ENCODE peak calls at places on chromosomes 16 and 17, in ten cellular contexts. F is GM12865; I is NCI-H510A treated with DMSO at 0.1 percent for 48 hours; U is left colon; L is ACHN; T is omental fat pad; Q is NB4; M is brain microvascular endothelial cell; P is hepatic stellate cell; S is stimulated activated CD4-positive, alpha-beta T cell treated with anti-CD3 and anti-CD28 coated beads, Interleukin-1b, Interleukin-23, amount 100 ng/mL, for 1 hour. A is an unnamed sample.

GRCh38 chr17:31696184-31696602 is 162.9 kb downstream of the COPRS start:
- DNase-seq in Q (no peak), F (no peak), S (no peak), L (no peak), U (peak; percentile 76), M (peak; percentile 53), I (no peak), P (peak; percentile 89), T (no peak), A (peak; percentile 95)

GRCh38 chr17:681738-682137 is 32.9 kb downstream of the VPS53 start:
- DNase-seq in I (no peak), U (no peak), L (no peak), F (no peak), M (peak; percentile 81), P (peak; percentile 81), T (no peak), Q (no peak), S (no peak), A (no peak)

GRCh38 chr16:84660973-84661372 is 12.7 kb downstream of the KLHL36 start:
- DNase-seq in P (no peak), U (no peak), Q (no peak), L (no peak), I (no peak), F (no peak), T (no peak), S (no peak), M (no peak), A (peak; percentile 19)

GRCh38 chr17:27379863-27380533 is 76.2 kb upstream of the KSR1 start:
- DNase-seq in Q (no peak), M (peak; percentile 43), T (no peak), L (peak; percentile 45), F (no peak), S (no peak), I (no peak), U (peak; percentile 43), P (peak; percentile 63), A (peak; percentile 73)

GRCh38 chr16:67661864-67662652 is 1.3 kb downstream of the PARD6A start:
- DNase-seq in P (no peak), U (peak; percentile 27), M (no peak), S (no peak), L (no peak), T (no peak), Q (no peak), F (no peak), I (no peak), A (no peak)

GRCh38 chr17:68509151-68510057 is 2.8 kb upstream of the PRKAR1A start:
- DNase-seq in S (no peak), P (no peak), T (no peak), I (peak; percentile 97), F (peak; percentile 55), L (no peak), Q (peak; percentile 75), M (no peak), U (peak; percentile 66), A (no peak)

GRCh38 chr16:11302977-11303376 is 21.8 kb upstream of the PRM1 start:
- DNase-seq in Q (no peak), M (no peak), F (no peak), U (no peak), S (no peak), P (no peak), T (no peak), L (no peak), I (peak; percentile 67), A (no peak)

GRCh38 chr17:76969598-76970172 is 101.5 kb downstream of the MGAT5B start:
- DNase-seq in T (no peak), U (no peak), S (no peak), P (no peak), L (peak; percentile 18), I (peak; percentile 70), Q (no peak), F (no peak), M (no peak), A (no peak)

GRCh38 chr17:77946900-77947643 is 11.4 kb upstream of the TNRC6C start:
- DNase-seq in P (no peak), T (no peak), S (no peak), I (no peak), L (no peak), Q (no peak), F (no peak), U (no peak), M (no peak), A (no peak)

GRCh38 chr16:20910781-20911321 is 10.3 kb downstream of the LYRM1 start:
- DNase-seq in P (peak; percentile 47), T (no peak), Q (peak; percentile 92), I (no peak), U (no peak), M (peak; percentile 65), S (no peak), F (no peak), L (peak; percentile 52), A (peak; percentile 96)

GRCh38 chr16:2156025-2156848 is 655 bp downstream of the TRAF7 start:
- DNase-seq in Q (peak; percentile 63), M (peak; percentile 57), T (no peak), I (no peak), L (peak; percentile 45), F (peak; percentile 44), P (peak; percentile 68), U (peak; percentile 53), S (no peak), A (peak; percentile 80)

GRCh38 chr16:54647731-54648221 is 282.9 kb upstream of the IRX5 start:
- DNase-seq in F (no peak), P (no peak), Q (peak; percentile 23), S (no peak), I (no peak), U (no peak), M (no peak), L (no peak), T (no peak), A (no peak)

GRCh38 chr16:63617990-63618763 is 1503.7 kb downstream of the CDH11 start:
- DNase-seq in P (no peak), Q (peak; percentile 2), T (no peak), L (peak; percentile 85), S (no peak), F (no peak), M (no peak), I (peak; percentile 39), U (peak; percentile 50), A (peak; percentile 2)

A was measured in fibroblast of lung.